ENCODE peak calls at places on chromosomes 13 and 19, in four cellular contexts. S is progenitor cell of endocrine pancreas; O is globus pallidus; J is naive thymus-derived CD8-positive, alpha-beta T cell. P is an unnamed sample.

GRCh38 chr19:19656451-19657396 is 6.8 kb downstream of the ATP13A1 start:
- DNase-seq in J (no peak), O (no peak), S (no peak), P (no peak)

GRCh38 chr13:60591348-60591747 is 194.3 kb downstream of the TDRD3 start:
- DNase-seq in O (no peak), S (no peak), J (no peak), P (peak; percentile 30)

GRCh38 chr13:43744630-43745029 is 42.1 kb downstream of the ENOX1 start:
- DNase-seq in O (no peak), S (no peak), J (no peak), P (no peak)

GRCh38 chr13:37360556-37360955 is 238.0 kb downstream of the POSTN start:
- DNase-seq in S (no peak), O (no peak), J (no peak), P (no peak)

GRCh38 chr13:91162180-91162579 is 185.3 kb upstream of the MIR17HG start:
- DNase-seq in J (no peak), S (no peak), O (no peak), P (no peak)

GRCh38 chr19:4559569-4559968 is at the start of gene SEMA6B:
- DNase-seq in O (peak; percentile 29), S (no peak), J (no peak), P (peak; percentile 40)

GRCh38 chr13:76730220-76730619 is 156.0 kb downstream of the KCTD12 start:
- DNase-seq in S (no peak), J (no peak), O (no peak), P (no peak)

GRCh38 chr19:5093953-5094718 is 125.2 kb downstream of the KDM4B start:
- DNase-seq in J (no peak), O (no peak), S (no peak), P (no peak)

GRCh38 chr19:14715841-14716240 is 26.0 kb downstream of the ZNF333 start:
- DNase-seq in O (no peak), J (no peak), S (no peak), P (no peak)

GRCh38 chr19:32652893-32653625 is 21.9 kb downstream of the ANKRD27 start:
- DNase-seq in S (no peak), O (peak; percentile 23), J (no peak), P (peak; percentile 66)

GRCh38 chr19:5130371-5131030 is 161.6 kb downstream of the KDM4B start:
- DNase-seq in O (no peak), S (no peak), J (peak; percentile 95), P (no peak)

GRCh38 chr13:49610176-49610575 is 18.1 kb upstream of the ARL11 start:
- DNase-seq in O (no peak), S (no peak), J (no peak), P (no peak)

GRCh38 chr13:48125794-48126228 is 30.9 kb upstream of the MED4 start:
- DNase-seq in O (peak; percentile 7), J (no peak), S (no peak), P (no peak)

GRCh38 chr13:99151516-99151915 is 49.1 kb upstream of the UBAC2 start:
- DNase-seq in O (no peak), J (no peak), S (no peak), P (no peak)

GRCh38 chr19:55117063-55117635 is 288 bp downstream of the PPP1R12C start:
- DNase-seq in O (peak; percentile 15), S (no peak), J (peak; percentile 16), P (no peak)

GRCh38 chr19:10655457-10656312 is 1.5 kb downstream of the ILF3 start:
- DNase-seq in J (no peak), O (peak; percentile 16), S (no peak), P (no peak)

GRCh38 chr13:75635621-75636338 is at the start of gene LMO7:
- DNase-seq in J (peak; percentile 53), O (peak; percentile 21), S (peak; percentile 49), P (no peak)

GRCh38 chr19:3931041-3931440 is 1.8 kb upstream of the NMRK2 start:
- DNase-seq in J (no peak), S (no peak), O (no peak), P (no peak)

GRCh38 chr19:49533551-49534488 is 6.0 kb downstream of the RCN3 start:
- DNase-seq in O (no peak), J (peak; percentile 89), S (peak; percentile 46), P (peak; percentile 72)

GRCh38 chr19:1015782-1016646 is 4.9 kb downstream of the TMEM259 start:
- DNase-seq in O (no peak), J (no peak), S (no peak), P (no peak)

GRCh38 chr19:1859319-1859718 is 4.1 kb downstream of the KLF16 start:
- DNase-seq in O (no peak), S (no peak), J (no peak), P (peak; percentile 18)

GRCh38 chr19:1576242-1577089 is 8.3 kb upstream of the MEX3D start:
- DNase-seq in S (no peak), J (no peak), O (no peak), P (no peak)

GRCh38 chr13:111219306-111219705 is 101.1 kb upstream of the TEX29 start:
- DNase-seq in J (no peak), O (no peak), S (no peak), P (peak; percentile 68)

GRCh38 chr19:18440936-18441803 is 3.2 kb upstream of the ISYNA1 start:
- DNase-seq in S (no peak), J (no peak), O (no peak), P (no peak)

GRCh38 chr19:10517361-10517759 is at the start of gene S1PR5:
- DNase-seq in S (peak; percentile 18), O (peak; percentile 96), J (no peak), P (peak; percentile 93)

GRCh38 chr13:40170982-40171381 is 495.5 kb downstream of the FOXO1 start:
- DNase-seq in J (no peak), O (no peak), S (no peak), P (no peak)

GRCh38 chr19:10685210-10685609 is 16.0 kb upstream of the QTRT1 start:
- DNase-seq in J (no peak), S (no peak), O (peak; percentile 56), P (peak; percentile 53)

GRCh38 chr13:82791035-82791434 is 1091.2 kb downstream of the SLITRK1 start:
- DNase-seq in O (no peak), J (no peak), S (no peak), P (no peak)

GRCh38 chr19:1261863-1262686 is 7.1 kb upstream of the CIRBP start:
- DNase-seq in O (no peak), S (no peak), J (peak; percentile 41), P (peak; percentile 53)

GRCh38 chr19:13098291-13099072 is 4.2 kb downstream of the LYL1 start:
- DNase-seq in O (no peak), J (peak; percentile 37), S (no peak), P (no peak)

GRCh38 chr13:28536371-28536770 is 41.4 kb upstream of the FLT1 start:
- DNase-seq in J (no peak), S (no peak), O (no peak), P (no peak)

GRCh38 chr19:3397266-3398022 is 31.1 kb downstream of the NFIC start:
- DNase-seq in J (no peak), O (peak; percentile 69), S (no peak), P (peak; percentile 69)

GRCh38 chr13:40812102-40812501 is 22.7 kb downstream of the SLC25A15 start:
- DNase-seq in J (no peak), S (no peak), O (no peak), P (no peak)

GRCh38 chr19:20482721-20483120 is 82.9 kb downstream of the ZNF737 start:
- DNase-seq in J (peak; percentile 14), S (no peak), O (no peak), P (no peak)

GRCh38 chr13:111491021-111491420 is 170.6 kb downstream of the TEX29 start:
- DNase-seq in S (no peak), J (no peak), O (no peak), P (no peak)

GRCh38 chr19:29690842-29691241 is 24.2 kb downstream of the C19orf12 start:
- DNase-seq in O (no peak), J (peak; percentile 70), S (no peak), P (no peak)

GRCh38 chr13:43397110-43397509 is 373.7 kb downstream of the DNAJC15 start:
- DNase-seq in J (no peak), O (no peak), S (no peak), P (no peak)

P was measured in Ammon's horn.